ENCODE peak calls at places on chromosome 21, in four cellular contexts. One of them, this sample, is unnamed.

GRCh38 chr21:29296452-29296851 is 2.3 kb upstream of the BACH1 start:
- DNase-seq in breast epithelium: no peak
- DNase-seq in CD4-positive, alpha-beta T cell: no peak
- DNase-seq in stomach: no peak
- DNase-seq in this sample: no peak

GRCh38 chr21:28521932-28522826 is 470.5 kb downstream of the LTN1 start:
- DNase-seq in CD4-positive, alpha-beta T cell: no peak
- DNase-seq in breast epithelium: no peak
- DNase-seq in stomach: no peak
- DNase-seq in this sample: no peak

GRCh38 chr21:28523367-28523766 is 469.3 kb downstream of the LTN1 start:
- DNase-seq in breast epithelium: no peak
- DNase-seq in CD4-positive, alpha-beta T cell: no peak
- DNase-seq in stomach: no peak
- DNase-seq in this sample: no peak

GRCh38 chr21:21226472-21226871 is 228.3 kb downstream of the NCAM2 start:
- DNase-seq in CD4-positive, alpha-beta T cell: no peak
- DNase-seq in breast epithelium: no peak
- DNase-seq in stomach: no peak
- DNase-seq in this sample: no peak

GRCh38 chr21:36788116-36788515 is 89.2 kb downstream of the SIM2 start:
- DNase-seq in stomach: peak; percentile 62
- DNase-seq in CD4-positive, alpha-beta T cell: no peak
- DNase-seq in breast epithelium: no peak
- DNase-seq in this sample: no peak

GRCh38 chr21:16911166-16911607 is 601.7 kb upstream of the CXADR start:
- DNase-seq in stomach: no peak
- DNase-seq in breast epithelium: no peak
- DNase-seq in CD4-positive, alpha-beta T cell: no peak
- DNase-seq in this sample: no peak

GRCh38 chr21:25560151-25560783 is 47.0 kb downstream of the MRPL39 start:
- DNase-seq in stomach: no peak
- DNase-seq in breast epithelium: no peak
- DNase-seq in CD4-positive, alpha-beta T cell: no peak
- DNase-seq in this sample: no peak

GRCh38 chr21:28371713-28372112 is 621.0 kb downstream of the LTN1 start:
- DNase-seq in breast epithelium: no peak
- DNase-seq in CD4-positive, alpha-beta T cell: no peak
- DNase-seq in stomach: no peak
- DNase-seq in this sample: no peak

GRCh38 chr21:16468191-16468590 is 738.4 kb downstream of the USP25 start:
- DNase-seq in stomach: no peak
- DNase-seq in CD4-positive, alpha-beta T cell: no peak
- DNase-seq in breast epithelium: no peak
- DNase-seq in this sample: no peak

GRCh38 chr21:14120091-14120734 is 90.5 kb downstream of the LIPI start:
- DNase-seq in stomach: peak; percentile 53
- DNase-seq in CD4-positive, alpha-beta T cell: no peak
- DNase-seq in breast epithelium: no peak
- DNase-seq in this sample: no peak

GRCh38 chr21:15224346-15225086 is 159.7 kb upstream of the NRIP1 start:
- DNase-seq in breast epithelium: no peak
- DNase-seq in stomach: no peak
- DNase-seq in CD4-positive, alpha-beta T cell: no peak
- DNase-seq in this sample: no peak

GRCh38 chr21:30829659-30830058 is at the start of gene KRTAP7-1:
- DNase-seq in stomach: no peak
- DNase-seq in CD4-positive, alpha-beta T cell: no peak
- DNase-seq in breast epithelium: no peak
- DNase-seq in this sample: no peak

GRCh38 chr21:37225440-37225839 is 41.7 kb downstream of the VPS26C start:
- DNase-seq in stomach: no peak
- DNase-seq in CD4-positive, alpha-beta T cell: peak; percentile 29
- DNase-seq in breast epithelium: no peak
- DNase-seq in this sample: no peak

GRCh38 chr21:39377444-39378050 is 28.7 kb upstream of the HMGN1 start:
- DNase-seq in stomach: no peak
- DNase-seq in CD4-positive, alpha-beta T cell: no peak
- DNase-seq in breast epithelium: no peak
- DNase-seq in this sample: no peak

GRCh38 chr21:16305686-16306085 is 575.9 kb downstream of the USP25 start:
- DNase-seq in breast epithelium: no peak
- DNase-seq in CD4-positive, alpha-beta T cell: no peak
- DNase-seq in stomach: no peak
- DNase-seq in this sample: no peak

GRCh38 chr21:27569091-27569490 is 602.2 kb upstream of the ADAMTS5 start:
- DNase-seq in breast epithelium: no peak
- DNase-seq in stomach: no peak
- DNase-seq in CD4-positive, alpha-beta T cell: no peak
- DNase-seq in this sample: no peak

GRCh38 chr21:37767984-37768383 is 148.3 kb downstream of the KCNJ6 start:
- DNase-seq in breast epithelium: no peak
- DNase-seq in CD4-positive, alpha-beta T cell: no peak
- DNase-seq in stomach: no peak
- DNase-seq in this sample: no peak

GRCh38 chr21:37845535-37845934 is 70.7 kb downstream of the KCNJ6 start:
- DNase-seq in CD4-positive, alpha-beta T cell: no peak
- DNase-seq in breast epithelium: no peak
- DNase-seq in stomach: peak; percentile 49
- DNase-seq in this sample: no peak

GRCh38 chr21:39024538-39024937 is 158.7 kb downstream of the PSMG1 start:
- DNase-seq in stomach: no peak
- DNase-seq in breast epithelium: no peak
- DNase-seq in CD4-positive, alpha-beta T cell: no peak
- DNase-seq in this sample: no peak

GRCh38 chr21:33268392-33268735 is 2.2 kb downstream of the IL10RB start:
- DNase-seq in breast epithelium: no peak
- DNase-seq in CD4-positive, alpha-beta T cell: no peak
- DNase-seq in stomach: peak; percentile 38
- DNase-seq in this sample: no peak

GRCh38 chr21:33265664-33266049 is 510 bp upstream of the IL10RB start:
- DNase-seq in breast epithelium: peak; percentile 51
- DNase-seq in CD4-positive, alpha-beta T cell: no peak
- DNase-seq in stomach: peak; percentile 44
- DNase-seq in this sample: peak; percentile 9

GRCh38 chr21:33266050-33266783 is at the start of gene IL10RB:
- DNase-seq in stomach: peak; percentile 78
- DNase-seq in breast epithelium: peak; percentile 54
- DNase-seq in CD4-positive, alpha-beta T cell: peak; percentile 65
- DNase-seq in this sample: peak; percentile 72

GRCh38 chr21:33266784-33267135 is 593 bp downstream of the IL10RB start:
- DNase-seq in stomach: peak; percentile 28
- DNase-seq in breast epithelium: no peak
- DNase-seq in CD4-positive, alpha-beta T cell: peak; percentile 21
- DNase-seq in this sample: no peak

DNA sequence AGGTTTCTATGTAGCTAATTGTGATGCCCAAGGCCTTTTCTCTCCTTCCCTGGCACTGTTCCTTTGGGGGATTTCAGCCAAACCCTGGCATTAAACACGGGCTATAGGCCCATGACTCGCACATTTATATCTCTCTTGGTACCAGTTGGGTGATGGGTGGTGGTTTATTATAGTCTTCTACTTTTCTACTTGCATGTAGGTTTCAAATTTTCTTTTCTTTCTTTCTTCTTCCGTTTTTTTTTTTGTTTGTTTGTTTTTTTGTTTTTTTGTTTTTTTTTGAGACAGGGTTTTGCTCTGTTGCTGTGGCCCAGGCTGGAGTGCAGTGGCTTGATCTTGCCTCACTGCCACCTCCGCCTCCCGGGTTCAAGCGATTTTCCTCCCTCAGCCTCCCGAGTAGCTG is 1.1 kb downstream of the IL10RB start:
- DNase-seq in CD4-positive, alpha-beta T cell: no peak
- DNase-seq in stomach: no peak
- DNase-seq in breast epithelium: no peak
- DNase-seq in this sample: no peak
- H3K27ac ChIP-seq in CD4-positive, alpha-beta T cell: peak overlapping the region; percentile 79
- H3K27ac ChIP-seq in stomach: peak overlapping the region; percentile 96
- H3K27ac ChIP-seq in breast epithelium: peak overlapping the region; percentile 88
- H3K27ac ChIP-seq in this sample: peak overlapping the region; percentile 82

GRCh38 chr21:46422636-46423241 is 36.0 kb upstream of the DIP2A start:
- DNase-seq in breast epithelium: no peak
- DNase-seq in CD4-positive, alpha-beta T cell: no peak
- DNase-seq in stomach: no peak
- DNase-seq in this sample: no peak
- H3K27ac ChIP-seq in breast epithelium: no peak overlapping the region
- H3K27ac ChIP-seq in CD4-positive, alpha-beta T cell: no peak overlapping the region
- H3K27ac ChIP-seq in stomach: no peak overlapping the region
- H3K27ac ChIP-seq in this sample: no peak overlapping the region

DNA sequence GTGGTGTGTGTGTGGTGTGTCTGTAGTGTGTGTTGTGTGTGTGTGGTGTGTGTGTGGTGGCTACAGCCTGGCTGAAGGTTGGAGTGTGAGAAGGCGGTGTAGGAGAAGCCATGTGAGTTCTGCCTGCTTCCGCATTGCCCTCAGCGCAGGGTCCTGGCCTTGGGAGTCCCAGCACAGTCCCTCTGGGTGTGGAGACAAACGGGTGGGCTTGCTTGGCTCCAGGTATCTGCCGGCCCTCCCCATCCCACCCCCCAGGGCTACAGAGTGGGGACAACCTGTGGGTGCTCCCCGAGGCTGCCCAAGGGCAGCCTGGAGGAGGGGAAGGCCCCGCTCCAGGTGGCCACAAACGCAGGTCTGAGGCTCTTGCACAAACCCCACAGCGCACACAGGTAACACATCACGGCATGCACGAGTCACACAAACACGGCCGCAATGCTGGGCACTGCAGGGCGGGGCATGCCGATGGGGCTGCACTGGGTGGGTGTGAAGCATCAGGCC is 31.7 kb upstream of the ADARB1 start:
- DNase-seq in breast epithelium: no peak
- DNase-seq in stomach: no peak
- DNase-seq in CD4-positive, alpha-beta T cell: no peak
- DNase-seq in this sample: no peak
- H3K27ac ChIP-seq in breast epithelium: no peak overlapping the region
- H3K27ac ChIP-seq in stomach: no peak overlapping the region
- H3K27ac ChIP-seq in CD4-positive, alpha-beta T cell: no peak overlapping the region
- H3K27ac ChIP-seq in this sample: no peak overlapping the region

DNA sequence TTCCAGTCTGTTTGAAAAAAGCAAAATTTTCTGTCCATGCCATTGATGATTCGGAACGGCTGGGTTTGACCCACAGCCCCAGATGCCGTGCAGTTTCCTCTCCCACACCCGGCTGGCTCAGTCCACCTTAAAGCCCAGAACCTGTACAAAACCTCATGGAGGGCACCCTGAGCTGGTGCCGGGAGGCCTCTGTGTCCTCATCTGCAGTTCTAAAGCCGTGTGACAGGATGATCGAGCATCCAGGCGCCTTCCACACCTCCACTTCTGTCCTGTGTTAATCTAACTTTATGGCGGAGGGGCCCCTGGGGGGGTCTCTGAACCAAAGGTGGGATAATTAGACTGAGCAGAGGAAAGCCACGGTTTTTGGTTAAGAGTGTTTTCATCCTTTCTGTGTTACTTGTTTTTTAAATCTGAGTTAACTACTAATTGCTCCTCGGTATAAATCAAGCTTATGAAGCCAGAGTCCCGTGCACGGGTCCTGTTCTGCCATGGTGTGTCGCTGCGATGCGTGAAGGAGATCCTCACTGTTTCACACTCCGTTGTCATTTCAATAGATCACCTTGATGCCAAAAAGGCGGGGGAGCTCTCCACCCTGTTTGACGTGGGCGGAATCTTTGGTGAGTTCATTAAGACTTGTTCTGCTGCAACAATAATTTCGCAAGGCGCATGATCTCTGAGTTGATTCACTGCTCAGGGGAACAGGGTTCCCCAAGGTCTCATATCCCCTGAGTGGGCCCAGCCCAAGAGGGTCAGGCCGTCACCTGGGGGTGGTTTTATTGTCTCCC is 49.8 kb downstream of the SLC37A1 start:
- DNase-seq in CD4-positive, alpha-beta T cell: no peak
- DNase-seq in breast epithelium: peak; percentile 65
- DNase-seq in stomach: peak; percentile 23
- DNase-seq in this sample: no peak
- H3K27ac ChIP-seq in CD4-positive, alpha-beta T cell: no peak overlapping the region
- H3K27ac ChIP-seq in breast epithelium: peak overlapping the region; percentile 50
- H3K27ac ChIP-seq in stomach: no peak overlapping the region
- H3K27ac ChIP-seq in this sample: no peak overlapping the region

DNA sequence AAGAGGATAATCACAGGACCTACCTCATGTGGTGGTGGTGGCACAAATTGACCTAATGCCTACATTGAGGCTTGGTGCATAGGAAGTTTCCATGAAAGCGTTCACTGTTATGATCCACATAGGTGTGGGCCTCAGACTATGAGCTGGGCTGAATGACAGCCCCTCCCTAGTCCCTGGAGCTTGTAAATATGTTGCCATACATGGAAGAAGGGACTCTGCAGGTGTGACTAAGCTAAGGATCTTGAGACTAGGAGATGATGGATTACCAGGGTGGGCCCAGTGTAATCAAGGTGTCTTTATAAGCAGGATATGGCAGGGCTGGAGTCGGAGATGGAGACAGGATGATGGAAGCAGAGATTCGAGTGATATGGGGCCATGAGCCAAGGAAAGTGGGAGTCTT is 31.0 kb upstream of the KCNE1 start:
- DNase-seq in CD4-positive, alpha-beta T cell: no peak
- DNase-seq in breast epithelium: no peak
- DNase-seq in stomach: no peak
- DNase-seq in this sample: no peak
- H3K27ac ChIP-seq in CD4-positive, alpha-beta T cell: no peak overlapping the region
- H3K27ac ChIP-seq in breast epithelium: no peak overlapping the region
- H3K27ac ChIP-seq in stomach: no peak overlapping the region
- H3K27ac ChIP-seq in this sample: no peak overlapping the region

GRCh38 chr21:41483415-41483814 is 24.5 kb downstream of the TMPRSS2 start:
- DNase-seq in CD4-positive, alpha-beta T cell: no peak
- DNase-seq in breast epithelium: no peak
- DNase-seq in stomach: no peak
- DNase-seq in this sample: no peak
- H3K27ac ChIP-seq in CD4-positive, alpha-beta T cell: no peak overlapping the region
- H3K27ac ChIP-seq in breast epithelium: no peak overlapping the region
- H3K27ac ChIP-seq in stomach: peak overlapping the region; percentile 86
- H3K27ac ChIP-seq in this sample: no peak overlapping the region

GRCh38 chr21:35559128-35559831 is 501.0 kb downstream of the SETD4 start:
- DNase-seq in CD4-positive, alpha-beta T cell: no peak
- DNase-seq in breast epithelium: no peak
- DNase-seq in stomach: no peak
- DNase-seq in this sample: no peak

GRCh38 chr21:35561076-35561475 is 499.2 kb downstream of the SETD4 start:
- DNase-seq in stomach: no peak
- DNase-seq in CD4-positive, alpha-beta T cell: no peak
- DNase-seq in breast epithelium: no peak
- DNase-seq in this sample: no peak

GRCh38 chr21:35562876-35563275 is 497.4 kb downstream of the SETD4 start:
- DNase-seq in stomach: no peak
- DNase-seq in breast epithelium: no peak
- DNase-seq in CD4-positive, alpha-beta T cell: no peak
- DNase-seq in this sample: no peak

GRCh38 chr21:35556536-35556935 is 503.8 kb downstream of the SETD4 start:
- DNase-seq in CD4-positive, alpha-beta T cell: no peak
- DNase-seq in stomach: no peak
- DNase-seq in breast epithelium: no peak
- DNase-seq in this sample: no peak

GRCh38 chr21:35559881-35560280 is 500.4 kb downstream of the SETD4 start:
- DNase-seq in CD4-positive, alpha-beta T cell: no peak
- DNase-seq in stomach: no peak
- DNase-seq in breast epithelium: no peak
- DNase-seq in this sample: no peak
- H3K27ac ChIP-seq in CD4-positive, alpha-beta T cell: no peak overlapping the region
- H3K27ac ChIP-seq in stomach: no peak overlapping the region
- H3K27ac ChIP-seq in breast epithelium: no peak overlapping the region
- H3K27ac ChIP-seq in this sample: no peak overlapping the region